ENCODE peak calls at places on chromosomes 12 and 14, in ten cellular contexts. One of them, this sample, is unnamed. For H3K36me3, the result is how much of the 10 kb centered on the place peaks cover.

GRCh38 chr12:44875954-44876553 is at the start of gene NELL2:
- DNase-seq in lung: peak
- DNase-seq in psoas muscle: peak
- DNase-seq in OCI-LY7: peak
- DNase-seq in CD8-positive, alpha-beta T cell: peak
- DNase-seq in Peyer's patch: peak
- DNase-seq in stomach: no peak
- DNase-seq in suprapubic skin: no peak
- DNase-seq in lower lobe of right lung: peak
- DNase-seq in IMR-90: no peak
- DNase-seq in this sample: peak

GRCh38 chr12:16076553-16076952 is 165.4 kb downstream of the DERA start:
- DNase-seq in lung: no peak
- DNase-seq in psoas muscle: no peak
- DNase-seq in OCI-LY7: peak
- DNase-seq in CD8-positive, alpha-beta T cell: no peak
- DNase-seq in Peyer's patch: no peak
- DNase-seq in stomach: no peak
- DNase-seq in suprapubic skin: no peak
- DNase-seq in lower lobe of right lung: no peak
- DNase-seq in IMR-90: peak
- DNase-seq in this sample: no peak

GRCh38 chr12:52667509-52667908 is 12.7 kb downstream of the KRT1 start:
- DNase-seq in lung: no peak
- DNase-seq in psoas muscle: no peak
- DNase-seq in OCI-LY7: no peak
- DNase-seq in CD8-positive, alpha-beta T cell: no peak
- DNase-seq in Peyer's patch: no peak
- DNase-seq in stomach: no peak
- DNase-seq in suprapubic skin: no peak
- DNase-seq in lower lobe of right lung: no peak
- DNase-seq in IMR-90: no peak
- DNase-seq in this sample: no peak

GRCh38 chr12:43338848-43339526 is 213.0 kb downstream of the ADAMTS20 start:
- DNase-seq in lung: no peak
- DNase-seq in psoas muscle: no peak
- DNase-seq in OCI-LY7: no peak
- DNase-seq in CD8-positive, alpha-beta T cell: no peak
- DNase-seq in Peyer's patch: no peak
- DNase-seq in stomach: no peak
- DNase-seq in suprapubic skin: no peak
- DNase-seq in lower lobe of right lung: no peak
- DNase-seq in IMR-90: peak
- DNase-seq in this sample: peak

GRCh38 chr12:79217306-79217705 is 352.7 kb downstream of the SYT1 start:
- DNase-seq in lung: no peak
- DNase-seq in psoas muscle: no peak
- DNase-seq in OCI-LY7: no peak
- DNase-seq in CD8-positive, alpha-beta T cell: no peak
- DNase-seq in Peyer's patch: no peak
- DNase-seq in stomach: no peak
- DNase-seq in suprapubic skin: no peak
- DNase-seq in lower lobe of right lung: no peak
- DNase-seq in IMR-90: no peak
- DNase-seq in this sample: no peak

GRCh38 chr12:30599631-30600030 is 96.0 kb downstream of the IPO8 start:
- DNase-seq in lung: no peak
- DNase-seq in psoas muscle: no peak
- DNase-seq in OCI-LY7: no peak
- DNase-seq in CD8-positive, alpha-beta T cell: no peak
- DNase-seq in Peyer's patch: no peak
- DNase-seq in stomach: no peak
- DNase-seq in suprapubic skin: no peak
- DNase-seq in lower lobe of right lung: no peak
- DNase-seq in IMR-90: peak
- DNase-seq in this sample: no peak

GRCh38 chr14:52553671-52554575 is 1.3 kb downstream of the GPR137C start:
- DNase-seq in lung: peak
- DNase-seq in psoas muscle: peak
- DNase-seq in OCI-LY7: peak
- DNase-seq in CD8-positive, alpha-beta T cell: peak
- DNase-seq in Peyer's patch: peak
- DNase-seq in stomach: peak
- DNase-seq in suprapubic skin: peak
- DNase-seq in lower lobe of right lung: peak
- DNase-seq in IMR-90: peak
- DNase-seq in this sample: peak

GRCh38 chr12:2877959-2878732 is 1.1 kb downstream of the RHNO1 start:
- DNase-seq in lung: no peak
- DNase-seq in psoas muscle: no peak
- DNase-seq in OCI-LY7: peak
- DNase-seq in CD8-positive, alpha-beta T cell: no peak
- DNase-seq in Peyer's patch: no peak
- DNase-seq in stomach: no peak
- DNase-seq in suprapubic skin: no peak
- DNase-seq in lower lobe of right lung: no peak
- DNase-seq in IMR-90: peak
- DNase-seq in this sample: no peak

GRCh38 chr14:70069186-70069585 is 119.6 kb downstream of the SLC8A3 start:
- DNase-seq in lung: no peak
- DNase-seq in psoas muscle: no peak
- DNase-seq in OCI-LY7: no peak
- DNase-seq in CD8-positive, alpha-beta T cell: no peak
- DNase-seq in Peyer's patch: no peak
- DNase-seq in stomach: no peak
- DNase-seq in suprapubic skin: no peak
- DNase-seq in lower lobe of right lung: no peak
- DNase-seq in IMR-90: no peak
- DNase-seq in this sample: no peak

GRCh38 chr12:68873316-68873715 is 59.7 kb downstream of the CPM start:
- DNase-seq in lung: no peak
- DNase-seq in psoas muscle: no peak
- DNase-seq in OCI-LY7: no peak
- DNase-seq in CD8-positive, alpha-beta T cell: no peak
- DNase-seq in Peyer's patch: no peak
- DNase-seq in stomach: no peak
- DNase-seq in suprapubic skin: no peak
- DNase-seq in lower lobe of right lung: no peak
- DNase-seq in IMR-90: no peak
- DNase-seq in this sample: no peak

GRCh38 chr12:68870443-68870842 is 62.5 kb downstream of the MDM2 start:
- DNase-seq in lung: no peak
- DNase-seq in psoas muscle: no peak
- DNase-seq in OCI-LY7: no peak
- DNase-seq in CD8-positive, alpha-beta T cell: no peak
- DNase-seq in Peyer's patch: no peak
- DNase-seq in stomach: no peak
- DNase-seq in suprapubic skin: no peak
- DNase-seq in lower lobe of right lung: no peak
- DNase-seq in IMR-90: no peak
- DNase-seq in this sample: no peak

GRCh38 chr12:68870011-68870410 is 62.0 kb downstream of the MDM2 start:
- DNase-seq in lung: no peak
- DNase-seq in psoas muscle: no peak
- DNase-seq in OCI-LY7: no peak
- DNase-seq in CD8-positive, alpha-beta T cell: no peak
- DNase-seq in Peyer's patch: no peak
- DNase-seq in stomach: no peak
- DNase-seq in suprapubic skin: no peak
- DNase-seq in lower lobe of right lung: no peak
- DNase-seq in IMR-90: no peak
- DNase-seq in this sample: no peak

GRCh38 chr12:68871396-68871795 is 61.6 kb downstream of the CPM start:
- DNase-seq in lung: no peak
- DNase-seq in psoas muscle: no peak
- DNase-seq in OCI-LY7: no peak
- DNase-seq in CD8-positive, alpha-beta T cell: no peak
- DNase-seq in Peyer's patch: no peak
- DNase-seq in stomach: no peak
- DNase-seq in suprapubic skin: no peak
- DNase-seq in lower lobe of right lung: no peak
- DNase-seq in IMR-90: no peak
- DNase-seq in this sample: no peak

GRCh38 chr12:68871899-68872298 is 61.1 kb downstream of the CPM start:
- DNase-seq in lung: no peak
- DNase-seq in psoas muscle: no peak
- DNase-seq in OCI-LY7: peak
- DNase-seq in CD8-positive, alpha-beta T cell: no peak
- DNase-seq in Peyer's patch: no peak
- DNase-seq in stomach: no peak
- DNase-seq in suprapubic skin: no peak
- DNase-seq in lower lobe of right lung: no peak
- DNase-seq in IMR-90: peak
- DNase-seq in this sample: no peak
- TF ChIP-seq CTCF in lung: no peak
- TF ChIP-seq CTCF in psoas muscle: no peak
- TF ChIP-seq CTCF in OCI-LY7: peak
- TF ChIP-seq CTCF in CD8-positive, alpha-beta T cell: no peak
- TF ChIP-seq CTCF in Peyer's patch: no peak
- TF ChIP-seq CTCF in stomach: no peak
- TF ChIP-seq CTCF in suprapubic skin: no peak
- TF ChIP-seq CTCF in lower lobe of right lung: peak
- TF ChIP-seq CTCF in IMR-90: peak
- TF ChIP-seq CTCF in this sample: peak

DNA sequence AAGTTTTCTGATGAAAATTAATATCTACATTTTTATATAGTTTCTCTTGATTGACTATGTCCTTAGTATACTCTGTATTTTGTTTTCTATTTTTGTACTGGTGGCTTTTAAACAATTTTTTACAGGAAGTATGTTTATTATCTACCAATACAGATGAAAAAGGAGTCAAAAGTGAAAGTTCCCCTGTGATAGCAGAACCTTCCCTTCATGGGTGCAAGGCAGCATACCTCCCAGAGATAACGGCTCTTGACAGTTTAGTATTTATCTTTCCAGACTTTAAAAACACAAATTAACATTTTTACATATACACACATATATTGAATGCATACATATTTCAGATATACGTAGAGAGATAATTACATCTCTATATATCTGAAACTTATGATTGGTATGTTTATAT is 17.1 kb upstream of the FAM234B start:
- DNase-seq in lung: no peak
- DNase-seq in psoas muscle: no peak
- DNase-seq in OCI-LY7: no peak
- DNase-seq in CD8-positive, alpha-beta T cell: no peak
- DNase-seq in Peyer's patch: no peak
- DNase-seq in stomach: no peak
- DNase-seq in suprapubic skin: no peak
- DNase-seq in lower lobe of right lung: no peak
- DNase-seq in IMR-90: no peak
- DNase-seq in this sample: no peak
- H3K4me3 ChIP-seq in lung: no peak
- H3K4me3 ChIP-seq in psoas muscle: no peak
- H3K4me3 ChIP-seq in OCI-LY7: no peak
- H3K4me3 ChIP-seq in CD8-positive, alpha-beta T cell: no peak
- H3K4me3 ChIP-seq in Peyer's patch: no peak
- H3K4me3 ChIP-seq in stomach: no peak
- H3K4me3 ChIP-seq in suprapubic skin: no peak
- H3K4me3 ChIP-seq in lower lobe of right lung: no peak
- H3K4me3 ChIP-seq in IMR-90: no peak
- H3K4me3 ChIP-seq in this sample: no peak

DNA sequence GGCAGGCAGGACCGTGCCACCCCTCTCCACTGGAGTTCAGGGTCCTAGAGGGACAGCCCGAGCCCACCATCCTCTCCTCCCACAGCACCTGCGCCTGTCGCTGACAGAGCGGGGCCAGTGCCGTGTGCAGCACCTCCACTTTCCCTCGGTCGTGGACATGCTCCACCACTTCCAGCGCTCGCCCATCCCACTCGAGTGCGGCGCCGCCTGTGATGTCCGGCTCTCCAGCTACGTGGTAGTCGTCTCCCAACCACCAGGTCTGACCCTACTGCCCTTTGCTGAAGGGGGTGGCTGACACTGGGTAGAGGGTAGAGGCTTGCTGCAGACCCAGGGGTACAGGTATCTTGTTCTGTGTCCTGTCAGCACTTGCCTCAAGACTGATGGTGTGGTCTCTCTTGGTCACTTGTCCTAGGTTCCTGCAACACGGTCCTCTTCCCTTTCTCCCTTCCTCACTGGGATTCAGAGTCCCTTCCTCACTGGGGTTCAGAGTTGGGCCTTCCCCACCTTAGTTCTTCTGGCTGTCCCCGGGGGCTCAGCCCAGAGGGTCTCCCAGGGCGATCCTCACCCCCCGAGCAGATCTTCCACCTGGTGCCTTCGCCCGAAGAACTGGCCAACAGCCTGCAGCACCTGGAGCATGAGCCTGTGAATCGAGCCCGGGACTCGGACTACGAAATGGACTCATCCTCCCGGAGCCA is 42.0 kb downstream of the SH2B3 start:
- DNase-seq in lung: peak
- DNase-seq in psoas muscle: no peak
- DNase-seq in OCI-LY7: no peak
- DNase-seq in CD8-positive, alpha-beta T cell: no peak
- DNase-seq in Peyer's patch: peak
- DNase-seq in stomach: peak
- DNase-seq in suprapubic skin: peak
- DNase-seq in lower lobe of right lung: no peak
- DNase-seq in IMR-90: no peak
- DNase-seq in this sample: no peak
- H3K36me3 ChIP-seq in lung: under half
- H3K36me3 ChIP-seq in psoas muscle: half or more
- H3K36me3 ChIP-seq in OCI-LY7: half or more
- H3K36me3 ChIP-seq in CD8-positive, alpha-beta T cell: under half
- H3K36me3 ChIP-seq in Peyer's patch: under half
- H3K36me3 ChIP-seq in stomach: half or more
- H3K36me3 ChIP-seq in suprapubic skin: half or more
- H3K36me3 ChIP-seq in lower lobe of right lung: half or more
- H3K36me3 ChIP-seq in IMR-90: half or more
- H3K36me3 ChIP-seq in this sample: under half

GRCh38 chr14:32251530-32251929 is 48.5 kb upstream of the RNU6-8 start:
- DNase-seq in lung: no peak
- DNase-seq in psoas muscle: no peak
- DNase-seq in OCI-LY7: no peak
- DNase-seq in CD8-positive, alpha-beta T cell: no peak
- DNase-seq in Peyer's patch: no peak
- DNase-seq in stomach: no peak
- DNase-seq in suprapubic skin: no peak
- DNase-seq in lower lobe of right lung: no peak
- DNase-seq in IMR-90: peak
- DNase-seq in this sample: no peak

GRCh38 chr14:32252030-32252670 is 49.1 kb upstream of the RNU6-8 start:
- DNase-seq in lung: peak
- DNase-seq in psoas muscle: no peak
- DNase-seq in OCI-LY7: peak
- DNase-seq in CD8-positive, alpha-beta T cell: peak
- DNase-seq in Peyer's patch: peak
- DNase-seq in stomach: peak
- DNase-seq in suprapubic skin: no peak
- DNase-seq in lower lobe of right lung: no peak
- DNase-seq in IMR-90: peak
- DNase-seq in this sample: peak

GRCh38 chr14:32250681-32251080 is 47.6 kb upstream of the RNU6-8 start:
- DNase-seq in lung: no peak
- DNase-seq in psoas muscle: no peak
- DNase-seq in OCI-LY7: no peak
- DNase-seq in CD8-positive, alpha-beta T cell: no peak
- DNase-seq in Peyer's patch: no peak
- DNase-seq in stomach: no peak
- DNase-seq in suprapubic skin: no peak
- DNase-seq in lower lobe of right lung: no peak
- DNase-seq in IMR-90: no peak
- DNase-seq in this sample: no peak

GRCh38 chr14:32246751-32247150 is 43.7 kb upstream of the RNU6-8 start:
- DNase-seq in lung: no peak
- DNase-seq in psoas muscle: no peak
- DNase-seq in OCI-LY7: no peak
- DNase-seq in CD8-positive, alpha-beta T cell: no peak
- DNase-seq in Peyer's patch: no peak
- DNase-seq in stomach: no peak
- DNase-seq in suprapubic skin: no peak
- DNase-seq in lower lobe of right lung: no peak
- DNase-seq in IMR-90: no peak
- DNase-seq in this sample: no peak

GRCh38 chr14:32249780-32250179 is 46.7 kb upstream of the RNU6-8 start:
- DNase-seq in lung: no peak
- DNase-seq in psoas muscle: no peak
- DNase-seq in OCI-LY7: no peak
- DNase-seq in CD8-positive, alpha-beta T cell: no peak
- DNase-seq in Peyer's patch: no peak
- DNase-seq in stomach: no peak
- DNase-seq in suprapubic skin: no peak
- DNase-seq in lower lobe of right lung: no peak
- DNase-seq in IMR-90: no peak
- DNase-seq in this sample: no peak
- TF ChIP-seq CTCF in lung: no peak
- TF ChIP-seq CTCF in psoas muscle: no peak
- TF ChIP-seq CTCF in OCI-LY7: no peak
- TF ChIP-seq CTCF in CD8-positive, alpha-beta T cell: no peak
- TF ChIP-seq CTCF in Peyer's patch: no peak
- TF ChIP-seq CTCF in stomach: no peak
- TF ChIP-seq CTCF in suprapubic skin: no peak
- TF ChIP-seq CTCF in lower lobe of right lung: no peak
- TF ChIP-seq CTCF in IMR-90: no peak
- TF ChIP-seq CTCF in this sample: no peak

This sample was measured in GM06990.